ENCODE peak calls at places on chromosomes 1 and 21, in seven cellular contexts. S is HCT116, J is epithelial cell of proximal tubule, C is AG10803, P is ovary, G is BE2C, K is IMR-90. T is an unnamed sample.
A peak's percentile ranks its signal among the peaks of the same experiment; 100 is the strongest.

GRCh38 chr1:76501136-76501535 is 366.1 kb upstream of the ST6GALNAC5 start:
- DNase-seq in J (no peak), P (no peak), C (no peak), K (no peak), S (no peak), G (no peak), T (no peak)

GRCh38 chr1:110554871-110555801 is 36.2 kb upstream of the KCNA10 start:
- DNase-seq in J (no peak), C (peak; percentile 12), S (no peak), G (peak; percentile 79), K (peak; percentile 1), P (peak; percentile 10), T (peak; percentile 40)

GRCh38 chr21:46326110-46326703 is 2.3 kb downstream of the PCNT start:
- DNase-seq in C (no peak), S (no peak), G (no peak), J (no peak), P (no peak), K (no peak), T (no peak)

GRCh38 chr1:201285846-201286245 is 2.5 kb downstream of the PKP1 start:
- DNase-seq in P (no peak), J (no peak), G (no peak), K (no peak), S (no peak), C (no peak), T (no peak)

GRCh38 chr1:31040038-31040437 is 25.5 kb downstream of the PUM1 start:
- DNase-seq in S (no peak), G (no peak), C (no peak), J (no peak), P (no peak), K (no peak), T (no peak)

GRCh38 chr1:78718566-78718965 is 68.9 kb downstream of the IFI44 start:
- DNase-seq in S (no peak), K (peak; percentile 51), C (peak; percentile 42), J (no peak), P (no peak), G (no peak), T (no peak)

GRCh38 chr1:83850849-83851248 is 148.1 kb downstream of the TTLL7 start:
- DNase-seq in G (no peak), J (no peak), C (no peak), K (no peak), S (no peak), P (no peak), T (no peak)

GRCh38 chr1:164739189-164739588 is 180.2 kb downstream of the PBX1 start:
- DNase-seq in S (no peak), P (no peak), J (no peak), G (no peak), C (no peak), K (no peak), T (no peak)

GRCh38 chr21:35932232-35932911 is 128.0 kb downstream of the SETD4 start:
- DNase-seq in S (peak; percentile 91), K (peak; percentile 95), C (peak; percentile 81), J (peak; percentile 91), P (peak; percentile 24), G (no peak), T (no peak)

GRCh38 chr21:32772281-32773047 is 909 bp upstream of the PAXBP1 start:
- DNase-seq in S (no peak), P (no peak), J (peak; percentile 33), K (peak; percentile 20), C (peak; percentile 47), G (no peak), T (peak; percentile 7)

GRCh38 chr1:203135636-203136305 is 8.2 kb downstream of the ADORA1 start:
- DNase-seq in P (no peak), S (no peak), K (no peak), G (no peak), J (no peak), C (no peak), T (peak; percentile 42)

GRCh38 chr1:212401838-212402582 is 12.7 kb downstream of the PACC1 start:
- DNase-seq in J (no peak), K (peak; percentile 73), G (no peak), C (peak; percentile 40), P (no peak), S (no peak), T (no peak)

GRCh38 chr21:41107602-41108001 is 60.4 kb upstream of the BACE2 start:
- DNase-seq in G (no peak), S (no peak), P (no peak), C (no peak), J (no peak), K (no peak), T (no peak)

GRCh38 chr1:89125571-89126233 is at the start of gene GBP2:
- DNase-seq in J (peak; percentile 84), G (no peak), K (peak; percentile 85), C (peak; percentile 68), P (no peak), S (no peak), T (peak; percentile 4)

GRCh38 chr1:1616045-1616821 is 933 bp downstream of the MIB2 start:
- DNase-seq in J (no peak), K (peak; percentile 37), C (peak; percentile 35), G (peak; percentile 48), P (no peak), S (no peak), T (no peak)

GRCh38 chr1:74593887-74594866 is 79.4 kb downstream of the ERICH3 start:
- DNase-seq in S (no peak), C (no peak), K (no peak), G (no peak), P (no peak), J (no peak), T (no peak)
- TF ChIP-seq CTCF in S (no peak), C (no peak), K (no peak), G (no peak), P (no peak), J (no peak), T (no peak)

GRCh38 chr1:53180951-53181350 is 15.7 kb upstream of the CPT2 start:
- DNase-seq in C (no peak), K (no peak), J (no peak), G (no peak), S (no peak), P (no peak), T (no peak)

GRCh38 chr1:53172751-53173498 is 23.7 kb upstream of the CPT2 start:
- DNase-seq in S (no peak), C (peak; percentile 89), K (no peak), J (no peak), G (no peak), P (no peak), T (no peak)

GRCh38 chr1:53180226-53180625 is 16.4 kb upstream of the CPT2 start:
- DNase-seq in P (no peak), G (no peak), C (peak; percentile 68), S (no peak), J (no peak), K (peak; percentile 92), T (no peak)

GRCh38 chr1:53175302-53175913 is 21.2 kb upstream of the CPT2 start:
- DNase-seq in G (no peak), P (no peak), K (peak; percentile 82), J (no peak), C (peak; percentile 42), S (no peak), T (no peak)

DNA sequence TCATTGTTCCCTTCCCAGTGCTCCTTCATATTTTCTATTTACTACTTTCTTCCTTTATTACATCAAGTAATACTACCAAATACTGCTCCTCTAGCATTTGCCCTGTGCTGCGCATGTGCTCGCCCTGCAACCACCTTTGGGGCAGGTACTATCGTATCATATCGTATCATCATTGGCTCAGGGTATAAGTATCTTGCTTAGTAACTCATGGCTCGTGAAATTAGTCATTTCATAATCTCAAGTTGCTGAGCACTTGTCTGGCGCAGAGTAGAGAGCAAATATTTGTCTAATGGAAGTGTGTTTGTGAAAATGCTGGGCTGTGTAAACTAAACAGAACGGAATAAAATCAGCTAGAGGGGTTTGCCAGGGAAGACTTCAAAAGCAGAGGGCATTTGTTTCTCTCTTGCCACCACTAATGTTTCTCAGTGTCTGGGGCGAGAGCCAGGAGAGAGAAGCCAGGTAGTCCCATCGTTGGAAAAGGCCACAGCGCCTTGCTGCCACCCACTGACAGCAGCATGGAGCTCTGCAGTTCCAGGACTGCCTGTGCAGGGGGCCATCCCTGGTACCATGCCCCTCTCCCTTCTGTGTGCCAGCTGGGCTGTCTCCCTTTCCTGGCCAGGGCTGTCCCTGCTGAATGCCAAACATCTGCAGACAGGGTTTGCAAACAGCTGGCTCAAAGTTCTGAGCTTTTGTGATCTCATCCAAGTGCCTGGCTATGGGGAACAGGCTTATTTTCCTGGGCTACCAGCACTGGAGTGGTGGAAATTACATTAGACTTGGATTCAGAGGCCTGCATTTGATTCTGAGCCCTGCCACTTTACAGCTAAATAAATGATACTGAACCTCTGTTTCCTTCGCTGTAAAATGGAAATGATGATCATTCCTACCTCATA is 19.9 kb upstream of the CPT2 start:
- DNase-seq in G (peak; percentile 15), J (no peak), S (no peak), K (peak; percentile 59), P (peak; percentile 44), C (peak; percentile 46), T (peak; percentile 47)
- TF ChIP-seq CTCF in G (peak; percentile 28), J (peak; percentile 39), S (peak; percentile 14), K (peak; percentile 38), P (no peak), C (peak; percentile 46), T (peak; percentile 15)

GRCh38 chr1:160993544-160993943 is 27.4 kb downstream of the F11R start:
- DNase-seq in P (no peak), J (no peak), G (no peak), S (no peak), K (peak; percentile 77), C (peak; percentile 86), T (no peak)
- TF ChIP-seq CTCF in P (no peak), J (peak; percentile 42), G (peak; percentile 43), S (peak; percentile 47), K (peak; percentile 52), C (peak; percentile 63), T (peak; percentile 12)

GRCh38 chr1:245382981-245383380 is 228.2 kb downstream of the KIF26B start:
- DNase-seq in G (no peak), P (no peak), K (no peak), S (no peak), C (no peak), J (no peak), T (no peak)

GRCh38 chr1:245383396-245384330 is 228.9 kb downstream of the KIF26B start:
- DNase-seq in G (no peak), J (no peak), P (no peak), C (no peak), K (no peak), S (no peak), T (no peak)

GRCh38 chr1:245377854-245378253 is 223.1 kb downstream of the KIF26B start:
- DNase-seq in S (no peak), J (no peak), K (no peak), C (no peak), G (no peak), P (no peak), T (no peak)

GRCh38 chr1:245378352-245379144 is 223.8 kb downstream of the KIF26B start:
- DNase-seq in J (no peak), K (no peak), G (no peak), S (no peak), C (no peak), P (no peak), T (no peak)

DNA sequence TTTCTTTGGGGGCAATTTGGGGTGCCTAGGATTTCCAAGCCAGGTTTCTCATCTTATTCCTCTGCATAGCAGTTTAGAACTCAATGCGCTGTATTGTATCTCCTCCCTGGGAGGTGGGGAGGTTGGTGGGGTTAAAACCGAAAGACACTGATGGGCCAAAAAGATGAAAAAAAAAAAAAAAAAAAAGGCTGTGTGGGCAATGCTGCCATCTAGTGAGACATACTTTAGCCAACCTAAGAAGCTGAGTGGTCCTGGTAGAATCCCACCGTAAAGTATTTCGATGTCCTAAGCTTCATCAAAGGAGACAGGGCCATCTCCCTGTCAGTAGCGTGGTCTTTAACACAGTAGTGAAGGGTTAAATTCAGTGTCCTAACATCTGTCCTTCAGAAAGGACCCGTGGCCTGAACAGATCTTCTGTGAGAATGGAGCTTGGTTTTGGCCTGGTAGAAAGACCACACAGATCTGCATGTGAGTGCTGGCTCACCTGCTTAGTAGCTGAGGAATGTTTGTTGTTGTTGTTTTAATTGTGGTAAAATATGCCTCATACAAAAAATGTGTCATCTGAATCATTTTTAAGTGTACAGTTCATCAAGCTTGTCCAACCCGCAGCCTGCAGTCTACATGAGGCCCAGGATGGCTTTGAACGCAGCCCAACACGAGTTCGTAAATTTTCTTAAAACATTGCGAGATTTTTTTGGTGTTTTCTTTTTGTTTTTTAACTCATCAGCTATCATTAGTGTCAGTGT is 226.2 kb downstream of the KIF26B start:
- DNase-seq in G (peak; percentile 42), K (no peak), P (no peak), C (no peak), S (peak; percentile 6), J (no peak), T (no peak)
- TF ChIP-seq CTCF in G (peak; percentile 75), K (peak; percentile 34), P (no peak), C (peak; percentile 34), S (peak; percentile 30), J (peak; percentile 68), T (no peak)